ENCODE peak calls at places on chromosomes 2 and 18, in eight cellular contexts. T is CD8-positive, alpha-beta memory T cell; H is body of pancreas; O is breast epithelium; P is PC-3; J is dorsolateral prefrontal cortex; S is suprapubic skin; E is caudate nucleus. D is an unnamed sample.

GRCh38 chr2:219593154-219593553 is 4.5 kb upstream of the STK11IP start:
- DNase-seq in H (no peak), J (no peak), T (no peak), P (no peak), E (no peak), S (no peak), O (no peak), D (no peak)

GRCh38 chr18:71443726-71444480 is 1100.2 kb downstream of the CBLN2 start:
- DNase-seq in E (no peak), S (no peak), T (no peak), J (no peak), H (no peak), P (peak), O (no peak), D (no peak)

GRCh38 chr2:14219306-14219705 is 413.2 kb upstream of the LRATD1 start:
- DNase-seq in J (no peak), O (no peak), P (no peak), E (no peak), T (no peak), S (no peak), H (no peak), D (no peak)

GRCh38 chr2:198127627-198128026 is 323.2 kb downstream of the PLCL1 start:
- DNase-seq in J (no peak), H (peak), P (peak), S (no peak), E (no peak), T (peak), O (no peak), D (no peak)

GRCh38 chr2:26269571-26270170 is 24.9 kb downstream of the HADHB start:
- DNase-seq in S (no peak), E (no peak), O (no peak), P (peak), T (no peak), H (no peak), J (no peak), D (no peak)

GRCh38 chr2:12556762-12557161 is 160.0 kb upstream of the TRIB2 start:
- DNase-seq in J (no peak), O (no peak), S (no peak), T (no peak), P (peak), H (no peak), E (no peak), D (no peak)

GRCh38 chr2:172848549-172848948 is 112.9 kb downstream of the RAPGEF4 start:
- DNase-seq in S (no peak), T (no peak), P (no peak), E (no peak), J (no peak), H (peak), O (no peak), D (no peak)

GRCh38 chr2:235864311-235864710 is 303.9 kb downstream of the GBX2 start:
- DNase-seq in O (no peak), E (no peak), S (no peak), H (no peak), J (no peak), P (no peak), T (no peak), D (no peak)

GRCh38 chr18:4058179-4058578 is 396.9 kb downstream of the DLGAP1 start:
- DNase-seq in H (no peak), T (no peak), E (no peak), S (no peak), P (no peak), O (no peak), J (no peak), D (no peak)

GRCh38 chr2:233389601-233390125 is 35.4 kb downstream of the DGKD start:
- DNase-seq in T (no peak), S (peak), H (no peak), E (no peak), P (no peak), J (no peak), O (no peak), D (no peak)

GRCh38 chr2:163774862-163775261 is 39.1 kb upstream of the FIGN start:
- DNase-seq in H (no peak), E (no peak), J (no peak), O (no peak), S (no peak), P (peak), T (no peak), D (no peak)

GRCh38 chr2:179139506-179139905 is 89.6 kb upstream of the CCDC141 start:
- DNase-seq in E (no peak), P (no peak), O (no peak), T (no peak), J (no peak), S (no peak), H (no peak), D (no peak)

GRCh38 chr18:69401475-69402218 is 959 bp downstream of the DOK6 start:
- DNase-seq in T (no peak), S (no peak), J (no peak), O (no peak), H (no peak), P (no peak), E (peak), D (no peak)

GRCh38 chr2:113234721-113235346 is 43.9 kb downstream of the PAX8 start:
- DNase-seq in H (no peak), E (no peak), T (no peak), S (no peak), O (no peak), J (no peak), P (no peak), D (no peak)

GRCh38 chr2:119367472-119368099 is 809 bp downstream of the DBI start:
- DNase-seq in S (peak), E (peak), O (peak), H (peak), P (peak), J (peak), T (peak), D (peak)

GRCh38 chr18:62073461-62073860 is 113.4 kb downstream of the PIGN start:
- DNase-seq in P (no peak), E (no peak), S (no peak), J (no peak), H (no peak), O (no peak), T (no peak), D (no peak)

GRCh38 chr2:209694748-209695147 is 76.9 kb upstream of the UNC80 start:
- DNase-seq in E (no peak), J (no peak), T (no peak), H (no peak), S (no peak), O (no peak), P (no peak), D (no peak)

GRCh38 chr18:40250218-40250617 is 1704.8 kb upstream of the PIK3C3 start:
- DNase-seq in T (no peak), S (no peak), E (no peak), J (no peak), O (no peak), H (no peak), P (no peak), D (no peak)

GRCh38 chr2:127829845-127830246 is 18.9 kb upstream of the WDR33 start:
- DNase-seq in S (no peak), P (no peak), J (no peak), T (peak), E (no peak), H (no peak), O (no peak), D (no peak)

GRCh38 chr18:48835119-48835518 is 115.6 kb downstream of the SMAD7 start:
- DNase-seq in E (no peak), J (no peak), H (no peak), T (peak), O (peak), S (peak), P (no peak), D (no peak)

DNA sequence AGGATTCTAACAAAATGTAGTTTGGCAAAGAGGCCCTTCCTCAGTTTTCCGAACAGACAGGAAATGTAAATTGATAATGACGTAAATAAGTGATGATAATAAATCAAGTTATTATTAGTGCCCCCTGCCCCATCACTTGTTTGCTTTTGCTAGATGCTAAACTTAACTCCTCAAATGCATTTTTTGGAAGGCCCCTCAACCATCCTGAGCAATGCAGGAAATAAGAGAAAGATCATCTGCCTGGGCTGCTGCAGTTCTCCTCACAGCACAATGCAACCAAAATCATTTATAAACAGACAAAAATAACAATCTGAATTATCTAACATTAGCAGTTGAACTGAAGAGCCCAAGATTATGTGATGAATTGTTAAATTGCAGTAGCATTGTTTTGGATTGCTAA is 62.6 kb upstream of the PSMD14 start:
- DNase-seq in J (no peak), T (no peak), O (no peak), H (no peak), P (no peak), S (no peak), E (no peak), D (no peak)
- H3K27ac ChIP-seq in J (no peak), T (no peak), O (peak), H (no peak), P (no peak), S (no peak), E (no peak), D (no peak)

GRCh38 chr2:185128331-185128730 is 530.0 kb downstream of the ZNF804A start:
- DNase-seq in O (no peak), J (no peak), P (no peak), H (no peak), T (no peak), S (no peak), E (no peak), D (no peak)

GRCh38 chr2:185132501-185133041 is 534.2 kb downstream of the ZNF804A start:
- DNase-seq in E (no peak), J (no peak), P (no peak), T (peak), O (no peak), H (no peak), S (peak), D (no peak)

GRCh38 chr2:185127412-185127811 is 529.1 kb downstream of the ZNF804A start:
- DNase-seq in E (no peak), H (no peak), P (peak), J (no peak), O (no peak), S (no peak), T (no peak), D (no peak)

DNA sequence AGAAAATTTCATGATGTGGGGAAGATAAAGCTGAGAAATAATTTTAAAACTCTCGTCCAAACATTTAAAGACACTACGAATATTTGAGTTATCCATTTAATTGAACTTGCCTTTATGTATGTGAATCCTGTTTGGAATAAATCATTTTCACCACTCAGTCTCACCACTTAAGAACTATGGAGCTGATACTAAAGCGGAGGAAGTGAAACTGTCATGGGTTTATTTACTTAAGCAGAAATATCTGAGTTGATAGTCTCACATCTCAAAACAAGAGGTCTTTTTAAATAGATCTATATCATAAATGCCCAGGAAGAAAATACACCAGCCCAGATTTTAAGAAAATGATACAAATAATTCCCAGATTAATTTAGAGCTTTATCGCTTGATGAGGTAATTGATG is 532.4 kb downstream of the ZNF804A start:
- DNase-seq in P (no peak), S (no peak), J (no peak), E (no peak), O (no peak), H (no peak), T (no peak), D (no peak)
- H3K27ac ChIP-seq in P (no peak), S (no peak), J (no peak), E (no peak), O (no peak), H (no peak), T (no peak), D (no peak)

DNA sequence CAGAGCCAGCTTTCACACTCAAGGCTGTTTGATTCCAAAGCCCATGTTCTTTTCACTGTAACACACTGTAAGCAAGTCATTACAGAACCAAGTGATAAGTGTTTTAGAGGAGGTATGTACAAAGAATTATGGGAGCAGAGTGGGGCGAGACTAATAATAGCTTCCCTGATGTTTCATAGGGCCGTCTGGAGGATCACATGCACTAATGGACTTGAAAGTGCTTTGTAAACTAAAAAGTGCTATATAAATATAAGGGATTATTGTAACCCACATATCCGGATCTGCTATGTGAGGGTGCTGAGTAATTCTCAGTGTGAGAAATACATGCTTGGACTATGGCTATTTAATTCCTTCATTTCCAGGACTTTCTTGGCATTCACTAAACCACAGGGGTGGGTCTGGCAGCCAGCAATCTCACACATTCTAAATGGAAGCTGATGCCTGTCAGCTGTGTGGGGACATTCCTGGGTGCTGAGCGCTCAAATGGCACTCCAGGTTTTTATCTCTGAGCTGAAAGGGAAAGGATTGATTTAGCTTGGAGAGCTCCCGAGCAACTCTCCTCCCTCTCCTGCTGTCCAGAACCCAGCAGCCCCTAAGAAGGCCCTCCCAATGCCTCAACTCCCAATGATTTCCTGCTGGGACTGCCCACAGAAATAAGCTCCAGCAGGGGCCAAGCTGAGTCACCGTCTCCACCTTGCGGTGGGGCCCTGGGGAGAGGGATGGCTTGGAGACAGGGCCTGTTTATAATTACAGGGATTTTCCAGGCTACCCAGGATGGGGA is 222.8 kb downstream of the SOX11 start:
- DNase-seq in J (no peak), T (no peak), O (no peak), S (no peak), H (no peak), E (no peak), P (peak), D (no peak)
- H3K27ac ChIP-seq in J (no peak), T (no peak), O (no peak), S (no peak), H (no peak), E (no peak), P (no peak), D (no peak)

GRCh38 chr18:76977681-76978234 is 154.8 kb downstream of the MBP start:
- DNase-seq in H (no peak), J (no peak), S (no peak), P (no peak), E (no peak), O (no peak), T (no peak), D (no peak)

GRCh38 chr18:76979906-76980305 is 152.7 kb downstream of the MBP start:
- DNase-seq in T (no peak), O (no peak), J (no peak), H (no peak), S (no peak), P (no peak), E (no peak), D (no peak)

GRCh38 chr18:76978616-76979015 is 154.0 kb downstream of the MBP start:
- DNase-seq in S (no peak), T (no peak), O (no peak), J (no peak), H (no peak), E (no peak), P (no peak), D (peak)

GRCh38 chr18:76980663-76981387 is 151.8 kb downstream of the MBP start:
- DNase-seq in T (no peak), O (no peak), P (no peak), J (no peak), E (no peak), H (no peak), S (no peak), D (no peak)

DNA sequence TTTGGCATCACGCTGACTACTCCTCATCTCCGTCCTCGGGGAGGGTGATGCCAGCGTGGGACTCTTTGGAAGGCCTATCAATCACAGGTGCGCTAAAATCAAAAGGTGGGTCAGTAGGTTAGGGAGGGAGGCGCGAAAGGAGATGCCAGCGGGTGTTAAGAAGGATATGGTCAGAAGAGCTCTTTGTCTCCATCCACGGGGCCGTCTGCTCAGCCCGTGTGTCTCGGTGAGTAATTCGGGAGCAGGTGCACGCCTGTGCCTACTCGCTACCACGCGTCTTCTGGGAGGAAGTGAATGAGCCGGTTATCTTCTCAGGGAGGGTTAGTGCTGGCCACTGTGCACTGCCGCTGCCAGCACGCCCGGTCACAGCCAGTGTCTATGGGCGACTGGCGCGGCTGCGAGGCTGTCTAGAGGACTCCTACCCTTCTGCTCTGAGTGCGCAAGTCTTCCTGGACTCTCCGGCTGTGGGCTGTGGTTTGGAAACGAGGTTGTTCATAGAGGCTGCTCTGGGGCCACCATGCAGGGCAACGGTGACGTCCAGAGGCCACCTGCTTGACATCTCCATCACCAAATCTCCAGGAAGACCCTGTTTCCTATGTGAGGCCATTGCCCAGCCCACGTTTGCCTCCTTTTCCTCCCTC is 153.4 kb downstream of the MBP start:
- DNase-seq in P (no peak), E (no peak), T (no peak), H (no peak), O (no peak), S (no peak), J (no peak), D (no peak)
- H3K27ac ChIP-seq in P (no peak), E (no peak), T (no peak), H (no peak), O (no peak), S (no peak), J (peak), D (peak)

D was measured in prostate gland.